ENCODE peak calls at places on chromosomes 13 and 19, in ten cellular contexts. One of them, this sample, is unnamed.

GRCh38 chr13:71879129-71879535 is 12.1 kb upstream of the DACH1 start:
- DNase-seq in activated CD4-positive, alpha-beta T cell treated with anti-CD3 and anti-CD28 coated beads, Interleukin-2, amount 50 U/mL, for 24 hours: no peak
- DNase-seq in AG04450: no peak
- DNase-seq in pancreas: no peak
- DNase-seq in astrocyte of the hippocampus: peak
- DNase-seq in aorta: no peak
- DNase-seq in WTC11: no peak
- DNase-seq in PC-3: peak
- DNase-seq in breast epithelium: no peak
- DNase-seq in fibroblast of pulmonary artery: peak
- DNase-seq in this sample: no peak

GRCh38 chr19:50214699-50215543 is 11.5 kb downstream of the MYH14 start:
- DNase-seq in activated CD4-positive, alpha-beta T cell treated with anti-CD3 and anti-CD28 coated beads, Interleukin-2, amount 50 U/mL, for 24 hours: no peak
- DNase-seq in AG04450: no peak
- DNase-seq in pancreas: peak
- DNase-seq in astrocyte of the hippocampus: no peak
- DNase-seq in aorta: peak
- DNase-seq in WTC11: peak
- DNase-seq in PC-3: peak
- DNase-seq in breast epithelium: peak
- DNase-seq in fibroblast of pulmonary artery: no peak
- DNase-seq in this sample: no peak

GRCh38 chr13:99434258-99434788 is 66.9 kb upstream of the TM9SF2 start:
- DNase-seq in activated CD4-positive, alpha-beta T cell treated with anti-CD3 and anti-CD28 coated beads, Interleukin-2, amount 50 U/mL, for 24 hours: peak
- DNase-seq in AG04450: no peak
- DNase-seq in pancreas: no peak
- DNase-seq in astrocyte of the hippocampus: no peak
- DNase-seq in aorta: peak
- DNase-seq in WTC11: peak
- DNase-seq in PC-3: no peak
- DNase-seq in breast epithelium: no peak
- DNase-seq in fibroblast of pulmonary artery: no peak
- DNase-seq in this sample: no peak

GRCh38 chr19:33639034-33639681 is 17.4 kb downstream of the CHST8 start:
- DNase-seq in activated CD4-positive, alpha-beta T cell treated with anti-CD3 and anti-CD28 coated beads, Interleukin-2, amount 50 U/mL, for 24 hours: no peak
- DNase-seq in AG04450: no peak
- DNase-seq in pancreas: no peak
- DNase-seq in astrocyte of the hippocampus: no peak
- DNase-seq in aorta: no peak
- DNase-seq in WTC11: no peak
- DNase-seq in PC-3: no peak
- DNase-seq in breast epithelium: no peak
- DNase-seq in fibroblast of pulmonary artery: no peak
- DNase-seq in this sample: no peak

GRCh38 chr19:41956621-41957020 is 2.5 kb downstream of the RABAC1 start:
- DNase-seq in activated CD4-positive, alpha-beta T cell treated with anti-CD3 and anti-CD28 coated beads, Interleukin-2, amount 50 U/mL, for 24 hours: no peak
- DNase-seq in AG04450: no peak
- DNase-seq in pancreas: no peak
- DNase-seq in astrocyte of the hippocampus: no peak
- DNase-seq in aorta: no peak
- DNase-seq in WTC11: no peak
- DNase-seq in PC-3: no peak
- DNase-seq in breast epithelium: no peak
- DNase-seq in fibroblast of pulmonary artery: no peak
- DNase-seq in this sample: no peak

GRCh38 chr19:18562086-18562485 is 4.4 kb downstream of the KXD1 start:
- DNase-seq in activated CD4-positive, alpha-beta T cell treated with anti-CD3 and anti-CD28 coated beads, Interleukin-2, amount 50 U/mL, for 24 hours: no peak
- DNase-seq in AG04450: no peak
- DNase-seq in pancreas: no peak
- DNase-seq in astrocyte of the hippocampus: peak
- DNase-seq in aorta: peak
- DNase-seq in WTC11: no peak
- DNase-seq in PC-3: no peak
- DNase-seq in breast epithelium: no peak
- DNase-seq in fibroblast of pulmonary artery: peak
- DNase-seq in this sample: no peak

GRCh38 chr13:71863249-71863648 is 3.8 kb downstream of the DACH1 start:
- DNase-seq in activated CD4-positive, alpha-beta T cell treated with anti-CD3 and anti-CD28 coated beads, Interleukin-2, amount 50 U/mL, for 24 hours: no peak
- DNase-seq in AG04450: no peak
- DNase-seq in pancreas: no peak
- DNase-seq in astrocyte of the hippocampus: no peak
- DNase-seq in aorta: no peak
- DNase-seq in WTC11: no peak
- DNase-seq in PC-3: no peak
- DNase-seq in breast epithelium: no peak
- DNase-seq in fibroblast of pulmonary artery: no peak
- DNase-seq in this sample: no peak

GRCh38 chr19:39422020-39422419 is 9.6 kb downstream of the PLEKHG2 start:
- DNase-seq in activated CD4-positive, alpha-beta T cell treated with anti-CD3 and anti-CD28 coated beads, Interleukin-2, amount 50 U/mL, for 24 hours: no peak
- DNase-seq in AG04450: no peak
- DNase-seq in pancreas: no peak
- DNase-seq in astrocyte of the hippocampus: no peak
- DNase-seq in aorta: no peak
- DNase-seq in WTC11: no peak
- DNase-seq in PC-3: no peak
- DNase-seq in breast epithelium: no peak
- DNase-seq in fibroblast of pulmonary artery: no peak
- DNase-seq in this sample: no peak

GRCh38 chr13:80979035-80979641 is 638.2 kb upstream of the SPRY2 start:
- DNase-seq in activated CD4-positive, alpha-beta T cell treated with anti-CD3 and anti-CD28 coated beads, Interleukin-2, amount 50 U/mL, for 24 hours: no peak
- DNase-seq in AG04450: peak
- DNase-seq in pancreas: no peak
- DNase-seq in astrocyte of the hippocampus: peak
- DNase-seq in aorta: no peak
- DNase-seq in WTC11: peak
- DNase-seq in PC-3: peak
- DNase-seq in breast epithelium: no peak
- DNase-seq in fibroblast of pulmonary artery: peak
- DNase-seq in this sample: no peak

GRCh38 chr19:409006-409514 is at the start of gene C2CD4C:
- DNase-seq in activated CD4-positive, alpha-beta T cell treated with anti-CD3 and anti-CD28 coated beads, Interleukin-2, amount 50 U/mL, for 24 hours: no peak
- DNase-seq in AG04450: no peak
- DNase-seq in pancreas: peak
- DNase-seq in astrocyte of the hippocampus: peak
- DNase-seq in aorta: peak
- DNase-seq in WTC11: no peak
- DNase-seq in PC-3: no peak
- DNase-seq in breast epithelium: peak
- DNase-seq in fibroblast of pulmonary artery: no peak
- DNase-seq in this sample: peak

GRCh38 chr19:12733369-12733896 is 1.1 kb downstream of the TRIR start:
- DNase-seq in activated CD4-positive, alpha-beta T cell treated with anti-CD3 and anti-CD28 coated beads, Interleukin-2, amount 50 U/mL, for 24 hours: peak
- DNase-seq in AG04450: no peak
- DNase-seq in pancreas: no peak
- DNase-seq in astrocyte of the hippocampus: peak
- DNase-seq in aorta: no peak
- DNase-seq in WTC11: no peak
- DNase-seq in PC-3: peak
- DNase-seq in breast epithelium: no peak
- DNase-seq in fibroblast of pulmonary artery: peak
- DNase-seq in this sample: peak

GRCh38 chr19:42926781-42927180 is 9.1 kb upstream of the PSG6 start:
- DNase-seq in activated CD4-positive, alpha-beta T cell treated with anti-CD3 and anti-CD28 coated beads, Interleukin-2, amount 50 U/mL, for 24 hours: no peak
- DNase-seq in AG04450: no peak
- DNase-seq in pancreas: no peak
- DNase-seq in astrocyte of the hippocampus: no peak
- DNase-seq in aorta: no peak
- DNase-seq in WTC11: no peak
- DNase-seq in PC-3: no peak
- DNase-seq in breast epithelium: no peak
- DNase-seq in fibroblast of pulmonary artery: no peak
- DNase-seq in this sample: no peak

GRCh38 chr13:97583884-97584497 is 150.0 kb downstream of the RAP2A start:
- DNase-seq in activated CD4-positive, alpha-beta T cell treated with anti-CD3 and anti-CD28 coated beads, Interleukin-2, amount 50 U/mL, for 24 hours: no peak
- DNase-seq in AG04450: no peak
- DNase-seq in pancreas: no peak
- DNase-seq in astrocyte of the hippocampus: no peak
- DNase-seq in aorta: no peak
- DNase-seq in WTC11: no peak
- DNase-seq in PC-3: no peak
- DNase-seq in breast epithelium: no peak
- DNase-seq in fibroblast of pulmonary artery: no peak
- DNase-seq in this sample: no peak

GRCh38 chr13:26601669-26602068 is 44.2 kb downstream of the WASF3 start:
- DNase-seq in activated CD4-positive, alpha-beta T cell treated with anti-CD3 and anti-CD28 coated beads, Interleukin-2, amount 50 U/mL, for 24 hours: no peak
- DNase-seq in AG04450: no peak
- DNase-seq in pancreas: no peak
- DNase-seq in astrocyte of the hippocampus: peak
- DNase-seq in aorta: no peak
- DNase-seq in WTC11: no peak
- DNase-seq in PC-3: peak
- DNase-seq in breast epithelium: no peak
- DNase-seq in fibroblast of pulmonary artery: peak
- DNase-seq in this sample: no peak

GRCh38 chr13:37194428-37194861 is 89.0 kb upstream of the CSNK1A1L start:
- DNase-seq in activated CD4-positive, alpha-beta T cell treated with anti-CD3 and anti-CD28 coated beads, Interleukin-2, amount 50 U/mL, for 24 hours: no peak
- DNase-seq in AG04450: peak
- DNase-seq in pancreas: no peak
- DNase-seq in astrocyte of the hippocampus: peak
- DNase-seq in aorta: no peak
- DNase-seq in WTC11: no peak
- DNase-seq in PC-3: peak
- DNase-seq in breast epithelium: no peak
- DNase-seq in fibroblast of pulmonary artery: peak
- DNase-seq in this sample: no peak

GRCh38 chr13:28532226-28533048 is 37.5 kb upstream of the FLT1 start:
- DNase-seq in activated CD4-positive, alpha-beta T cell treated with anti-CD3 and anti-CD28 coated beads, Interleukin-2, amount 50 U/mL, for 24 hours: no peak
- DNase-seq in AG04450: no peak
- DNase-seq in pancreas: peak
- DNase-seq in astrocyte of the hippocampus: peak
- DNase-seq in aorta: no peak
- DNase-seq in WTC11: peak
- DNase-seq in PC-3: no peak
- DNase-seq in breast epithelium: no peak
- DNase-seq in fibroblast of pulmonary artery: no peak
- DNase-seq in this sample: peak

GRCh38 chr13:24745861-24746617 is 17.9 kb upstream of the RNF17 start:
- DNase-seq in activated CD4-positive, alpha-beta T cell treated with anti-CD3 and anti-CD28 coated beads, Interleukin-2, amount 50 U/mL, for 24 hours: no peak
- DNase-seq in AG04450: no peak
- DNase-seq in pancreas: peak
- DNase-seq in astrocyte of the hippocampus: peak
- DNase-seq in aorta: no peak
- DNase-seq in WTC11: peak
- DNase-seq in PC-3: no peak
- DNase-seq in breast epithelium: no peak
- DNase-seq in fibroblast of pulmonary artery: no peak
- DNase-seq in this sample: no peak

GRCh38 chr19:47377208-47377701 is 28.1 kb downstream of the DHX34 start:
- DNase-seq in activated CD4-positive, alpha-beta T cell treated with anti-CD3 and anti-CD28 coated beads, Interleukin-2, amount 50 U/mL, for 24 hours: no peak
- DNase-seq in AG04450: no peak
- DNase-seq in pancreas: no peak
- DNase-seq in astrocyte of the hippocampus: no peak
- DNase-seq in aorta: no peak
- DNase-seq in WTC11: no peak
- DNase-seq in PC-3: no peak
- DNase-seq in breast epithelium: no peak
- DNase-seq in fibroblast of pulmonary artery: no peak
- DNase-seq in this sample: peak

GRCh38 chr19:4151623-4152022 is 1.8 kb upstream of the CREB3L3 start:
- DNase-seq in activated CD4-positive, alpha-beta T cell treated with anti-CD3 and anti-CD28 coated beads, Interleukin-2, amount 50 U/mL, for 24 hours: no peak
- DNase-seq in AG04450: no peak
- DNase-seq in pancreas: no peak
- DNase-seq in astrocyte of the hippocampus: no peak
- DNase-seq in aorta: no peak
- DNase-seq in WTC11: no peak
- DNase-seq in PC-3: no peak
- DNase-seq in breast epithelium: no peak
- DNase-seq in fibroblast of pulmonary artery: no peak
- DNase-seq in this sample: no peak

GRCh38 chr19:609001-609340 is 19.3 kb downstream of the HCN2 start:
- DNase-seq in activated CD4-positive, alpha-beta T cell treated with anti-CD3 and anti-CD28 coated beads, Interleukin-2, amount 50 U/mL, for 24 hours: no peak
- DNase-seq in AG04450: no peak
- DNase-seq in pancreas: peak
- DNase-seq in astrocyte of the hippocampus: peak
- DNase-seq in aorta: peak
- DNase-seq in WTC11: no peak
- DNase-seq in PC-3: peak
- DNase-seq in breast epithelium: no peak
- DNase-seq in fibroblast of pulmonary artery: no peak
- DNase-seq in this sample: peak

GRCh38 chr19:54172764-54173699 is at the start of gene TMC4:
- DNase-seq in activated CD4-positive, alpha-beta T cell treated with anti-CD3 and anti-CD28 coated beads, Interleukin-2, amount 50 U/mL, for 24 hours: no peak
- DNase-seq in AG04450: no peak
- DNase-seq in pancreas: peak
- DNase-seq in astrocyte of the hippocampus: no peak
- DNase-seq in aorta: no peak
- DNase-seq in WTC11: peak
- DNase-seq in PC-3: peak
- DNase-seq in breast epithelium: no peak
- DNase-seq in fibroblast of pulmonary artery: no peak
- DNase-seq in this sample: no peak

GRCh38 chr13:92806215-92806614 is 420.4 kb upstream of the GPC6 start:
- DNase-seq in activated CD4-positive, alpha-beta T cell treated with anti-CD3 and anti-CD28 coated beads, Interleukin-2, amount 50 U/mL, for 24 hours: no peak
- DNase-seq in AG04450: no peak
- DNase-seq in pancreas: no peak
- DNase-seq in astrocyte of the hippocampus: peak
- DNase-seq in aorta: no peak
- DNase-seq in WTC11: no peak
- DNase-seq in PC-3: peak
- DNase-seq in breast epithelium: no peak
- DNase-seq in fibroblast of pulmonary artery: peak
- DNase-seq in this sample: no peak

GRCh38 chr19:29614046-29614445 is 8.0 kb downstream of the POP4 start:
- DNase-seq in activated CD4-positive, alpha-beta T cell treated with anti-CD3 and anti-CD28 coated beads, Interleukin-2, amount 50 U/mL, for 24 hours: no peak
- DNase-seq in AG04450: no peak
- DNase-seq in pancreas: no peak
- DNase-seq in astrocyte of the hippocampus: no peak
- DNase-seq in aorta: no peak
- DNase-seq in WTC11: no peak
- DNase-seq in PC-3: no peak
- DNase-seq in breast epithelium: no peak
- DNase-seq in fibroblast of pulmonary artery: no peak
- DNase-seq in this sample: no peak

GRCh38 chr13:88651531-88651930 is 980.4 kb downstream of the SLITRK5 start:
- DNase-seq in activated CD4-positive, alpha-beta T cell treated with anti-CD3 and anti-CD28 coated beads, Interleukin-2, amount 50 U/mL, for 24 hours: no peak
- DNase-seq in AG04450: no peak
- DNase-seq in pancreas: no peak
- DNase-seq in astrocyte of the hippocampus: no peak
- DNase-seq in aorta: no peak
- DNase-seq in WTC11: no peak
- DNase-seq in PC-3: no peak
- DNase-seq in breast epithelium: no peak
- DNase-seq in fibroblast of pulmonary artery: no peak
- DNase-seq in this sample: no peak

GRCh38 chr13:32475403-32475802 is 47.5 kb upstream of the N4BP2L1 start:
- DNase-seq in activated CD4-positive, alpha-beta T cell treated with anti-CD3 and anti-CD28 coated beads, Interleukin-2, amount 50 U/mL, for 24 hours: no peak
- DNase-seq in AG04450: no peak
- DNase-seq in pancreas: no peak
- DNase-seq in astrocyte of the hippocampus: no peak
- DNase-seq in aorta: no peak
- DNase-seq in WTC11: no peak
- DNase-seq in PC-3: no peak
- DNase-seq in breast epithelium: no peak
- DNase-seq in fibroblast of pulmonary artery: no peak
- DNase-seq in this sample: no peak

GRCh38 chr13:111046590-111047141 is 68.4 kb upstream of the ARHGEF7 start:
- DNase-seq in activated CD4-positive, alpha-beta T cell treated with anti-CD3 and anti-CD28 coated beads, Interleukin-2, amount 50 U/mL, for 24 hours: no peak
- DNase-seq in AG04450: peak
- DNase-seq in pancreas: no peak
- DNase-seq in astrocyte of the hippocampus: no peak
- DNase-seq in aorta: peak
- DNase-seq in WTC11: no peak
- DNase-seq in PC-3: no peak
- DNase-seq in breast epithelium: no peak
- DNase-seq in fibroblast of pulmonary artery: peak
- DNase-seq in this sample: no peak

GRCh38 chr19:34480971-34481821 is at the start of gene WTIP:
- DNase-seq in activated CD4-positive, alpha-beta T cell treated with anti-CD3 and anti-CD28 coated beads, Interleukin-2, amount 50 U/mL, for 24 hours: no peak
- DNase-seq in AG04450: peak
- DNase-seq in pancreas: no peak
- DNase-seq in astrocyte of the hippocampus: peak
- DNase-seq in aorta: peak
- DNase-seq in WTC11: peak
- DNase-seq in PC-3: peak
- DNase-seq in breast epithelium: peak
- DNase-seq in fibroblast of pulmonary artery: peak
- DNase-seq in this sample: peak

GRCh38 chr13:48858523-48858922 is 117.2 kb upstream of the FNDC3A start:
- DNase-seq in activated CD4-positive, alpha-beta T cell treated with anti-CD3 and anti-CD28 coated beads, Interleukin-2, amount 50 U/mL, for 24 hours: no peak
- DNase-seq in AG04450: no peak
- DNase-seq in pancreas: no peak
- DNase-seq in astrocyte of the hippocampus: no peak
- DNase-seq in aorta: no peak
- DNase-seq in WTC11: no peak
- DNase-seq in PC-3: no peak
- DNase-seq in breast epithelium: no peak
- DNase-seq in fibroblast of pulmonary artery: no peak
- DNase-seq in this sample: no peak